ENCODE peak calls at places on chromosomes 5 and 9, in ten cellular contexts. J, P, T, O, C, N, Y, Z, L and K are unnamed samples.

GRCh38 chr5:131524431-131524830 is 110.6 kb downstream of the RAPGEF6 start:
- DNase-seq in J (no peak), P (no peak), T (no peak), O (no peak), C (no peak), N (no peak), Y (no peak), Z (no peak), L (no peak), K (no peak)

GRCh38 chr9:36276840-36277239 is 18.6 kb upstream of the GNE start:
- DNase-seq in J (peak; percentile 71), P (no peak), T (peak; percentile 85), O (no peak), C (no peak), N (peak; percentile 60), Y (no peak), Z (no peak), L (peak; percentile 86), K (peak; percentile 43)

GRCh38 chr9:135504262-135505229 is 4.1 kb downstream of the MRPS2 start:
- DNase-seq in J (peak; percentile 57), P (peak; percentile 40), T (peak; percentile 79), O (peak; percentile 72), C (peak; percentile 50), N (no peak), Y (peak; percentile 52), Z (peak; percentile 17), L (peak; percentile 83), K (peak; percentile 87)

GRCh38 chr9:79471577-79472543 is 99.9 kb upstream of the TLE4 start:
- DNase-seq in J (peak; percentile 70), P (peak; percentile 42), T (peak; percentile 20), O (no peak), C (no peak), N (no peak), Y (no peak), Z (no peak), L (peak; percentile 48), K (peak; percentile 20)

GRCh38 chr5:31701642-31702041 is 62.7 kb downstream of the PDZD2 start:
- DNase-seq in J (no peak), P (no peak), T (no peak), O (no peak), C (no peak), N (no peak), Y (no peak), Z (no peak), L (no peak), K (no peak)

GRCh38 chr9:137551656-137552534 is at the start of gene MRPL41:
- DNase-seq in J (peak; percentile 83), P (peak; percentile 88), T (peak; percentile 99), O (peak; percentile 83), C (peak; percentile 75), N (no peak), Y (peak; percentile 82), Z (peak; percentile 91), L (peak; percentile 99), K (peak; percentile 98)

GRCh38 chr5:76787237-76787636 is 31.6 kb upstream of the F2RL1 start:
- DNase-seq in J (no peak), P (peak; percentile 38), T (no peak), O (no peak), C (no peak), N (no peak), Y (no peak), Z (no peak), L (no peak), K (no peak)

GRCh38 chr5:142825378-142826089 is 55.4 kb downstream of the ARHGAP26 start:
- DNase-seq in J (no peak), P (no peak), T (no peak), O (no peak), C (no peak), N (no peak), Y (no peak), Z (no peak), L (no peak), K (no peak)

GRCh38 chr5:149549461-149550266 is 1.6 kb downstream of the CSNK1A1 start:
- DNase-seq in J (peak; percentile 35), P (no peak), T (peak; percentile 35), O (peak; percentile 18), C (no peak), N (no peak), Y (no peak), Z (peak; percentile 16), L (peak; percentile 42), K (no peak)

GRCh38 chr9:113581865-113582697 is 118.6 kb downstream of the RGS3 start:
- DNase-seq in J (peak; percentile 87), P (peak; percentile 66), T (peak; percentile 74), O (no peak), C (no peak), N (no peak), Y (peak; percentile 64), Z (peak; percentile 69), L (peak; percentile 61), K (no peak)

GRCh38 chr9:35508069-35508468 is 18.2 kb downstream of the RUSC2 start:
- DNase-seq in J (no peak), P (no peak), T (no peak), O (no peak), C (no peak), N (no peak), Y (no peak), Z (no peak), L (no peak), K (no peak)

GRCh38 chr5:162785673-162786072 is 651.7 kb upstream of the CCNG1 start:
- DNase-seq in J (no peak), P (no peak), T (no peak), O (no peak), C (no peak), N (no peak), Y (no peak), Z (no peak), L (no peak), K (no peak)

GRCh38 chr9:2469681-2470141 is 151.9 kb upstream of the VLDLR start:
- DNase-seq in J (no peak), P (peak; percentile 28), T (no peak), O (peak; percentile 22), C (no peak), N (no peak), Y (peak; percentile 1), Z (no peak), L (no peak), K (no peak)

GRCh38 chr5:149434162-149435014 is 55.3 kb upstream of the IL17B start:
- DNase-seq in J (no peak), P (peak; percentile 86), T (peak; percentile 85), O (peak; percentile 74), C (peak; percentile 58), N (no peak), Y (peak; percentile 43), Z (peak; percentile 24), L (peak; percentile 86), K (peak; percentile 66)

GRCh38 chr5:10538103-10538788 is 25.6 kb upstream of the ANKRD33B start:
- DNase-seq in J (no peak), P (peak; percentile 57), T (no peak), O (no peak), C (no peak), N (no peak), Y (no peak), Z (no peak), L (no peak), K (no peak)

GRCh38 chr5:53481354-53481886 is 991 bp downstream of the FST start:
- DNase-seq in J (no peak), P (no peak), T (peak; percentile 34), O (no peak), C (no peak), N (no peak), Y (no peak), Z (no peak), L (peak; percentile 48), K (no peak)

GRCh38 chr5:42514759-42515158 is 91.5 kb downstream of the GHR start:
- DNase-seq in J (no peak), P (no peak), T (no peak), O (no peak), C (no peak), N (no peak), Y (no peak), Z (no peak), L (no peak), K (no peak)

GRCh38 chr5:150599917-150600511 is 40.4 kb upstream of the SYNPO start:
- DNase-seq in J (peak; percentile 34), P (peak; percentile 79), T (peak; percentile 82), O (no peak), C (no peak), N (no peak), Y (no peak), Z (no peak), L (peak; percentile 81), K (peak; percentile 78)

GRCh38 chr9:121633144-121633714 is 18.2 kb upstream of the DAB2IP start:
- DNase-seq in J (no peak), P (no peak), T (no peak), O (no peak), C (no peak), N (no peak), Y (no peak), Z (no peak), L (no peak), K (no peak)

GRCh38 chr5:122929001-122929400 is 83.6 kb downstream of the SNX24 start:
- DNase-seq in J (no peak), P (no peak), T (no peak), O (no peak), C (no peak), N (no peak), Y (no peak), Z (no peak), L (no peak), K (no peak)

GRCh38 chr5:43065384-43066230 is 25.5 kb upstream of the ANXA2R start:
- DNase-seq in J (peak; percentile 76), P (no peak), T (no peak), O (peak; percentile 59), C (no peak), N (no peak), Y (peak; percentile 50), Z (peak; percentile 45), L (no peak), K (no peak)

GRCh38 chr5:151825445-151825844 is 53.7 kb downstream of the G3BP1 start:
- DNase-seq in J (peak; percentile 48), P (peak; percentile 42), T (peak; percentile 48), O (peak; percentile 65), C (peak; percentile 21), N (peak; percentile 35), Y (no peak), Z (peak; percentile 31), L (peak; percentile 81), K (peak; percentile 26)

GRCh38 chr9:128927731-128928411 is 7.1 kb downstream of the PHYHD1 start:
- DNase-seq in J (peak; percentile 21), P (peak; percentile 60), T (peak; percentile 67), O (peak; percentile 68), C (no peak), N (no peak), Y (no peak), Z (peak; percentile 38), L (peak; percentile 73), K (peak; percentile 83)

GRCh38 chr5:158819840-158820620 is 279.7 kb downstream of the EBF1 start:
- DNase-seq in J (peak; percentile 71), P (no peak), T (peak; percentile 7), O (no peak), C (no peak), N (peak; percentile 61), Y (no peak), Z (no peak), L (peak; percentile 84), K (no peak)

GRCh38 chr5:13985736-13986418 is 41.4 kb upstream of the DNAH5 start:
- DNase-seq in J (peak; percentile 91), P (no peak), T (peak; percentile 77), O (no peak), C (no peak), N (peak; percentile 68), Y (no peak), Z (no peak), L (peak; percentile 85), K (peak; percentile 78)

GRCh38 chr5:151773979-151774378 is 2.2 kb downstream of the G3BP1 start:
- DNase-seq in J (no peak), P (no peak), T (no peak), O (no peak), C (no peak), N (no peak), Y (no peak), Z (no peak), L (no peak), K (no peak)

GRCh38 chr9:8533681-8534080 is 734.1 kb upstream of the DMAC1 start:
- DNase-seq in J (no peak), P (no peak), T (no peak), O (no peak), C (no peak), N (no peak), Y (no peak), Z (no peak), L (no peak), K (no peak)

GRCh38 chr5:100406640-100407039 is 128.5 kb upstream of the FAM174A start:
- DNase-seq in J (no peak), P (no peak), T (no peak), O (no peak), C (no peak), N (no peak), Y (no peak), Z (no peak), L (no peak), K (no peak)